ENCODE peak calls at places on chromosome 2, in seven cellular contexts. U, V, M, X, E, G and F are unnamed samples. For H3K9me3, the result is how much of the 10 kb centered on the place peaks cover.

GRCh38 chr2:96819101-96819875 is 3.2 kb downstream of the CNNM3 start:
- DNase-seq in U (no peak), V (peak), M (no peak), X (no peak), E (no peak), G (peak), F (peak)

GRCh38 chr2:189179607-189179979 is at the start of gene COL5A2:
- DNase-seq in U (peak), V (peak), M (peak), X (no peak), E (peak), G (peak), F (peak)

GRCh38 chr2:27527182-27527581 is 30.5 kb downstream of the GCKR start:
- DNase-seq in U (no peak), V (no peak), M (peak), X (no peak), E (no peak), G (no peak), F (no peak)

GRCh38 chr2:153622285-153622684 is 143.7 kb upstream of the RPRM start:
- DNase-seq in U (no peak), V (no peak), M (no peak), X (no peak), E (no peak), G (no peak), F (no peak)

GRCh38 chr2:42238644-42239288 is 69.6 kb downstream of the EML4 start:
- DNase-seq in U (peak), V (no peak), M (no peak), X (peak), E (no peak), G (peak), F (peak)

GRCh38 chr2:102474785-102475184 is 1.8 kb downstream of the SLC9A4 start:
- DNase-seq in U (no peak), V (no peak), M (no peak), X (no peak), E (no peak), G (no peak), F (no peak)

GRCh38 chr2:86645752-86646151 is 22.1 kb upstream of the RNF103 start:
- DNase-seq in U (no peak), V (no peak), M (no peak), X (no peak), E (no peak), G (no peak), F (no peak)

GRCh38 chr2:120013569-120014223 is 819 bp downstream of the EPB41L5 start:
- DNase-seq in U (peak), V (peak), M (peak), X (peak), E (no peak), G (peak), F (peak)

GRCh38 chr2:172300851-172301250 is 126.5 kb upstream of the ITGA6 start:
- DNase-seq in U (no peak), V (no peak), M (no peak), X (no peak), E (no peak), G (no peak), F (no peak)

GRCh38 chr2:96092896-96093295 is 23.5 kb downstream of the ADRA2B start:
- DNase-seq in U (no peak), V (no peak), M (no peak), X (no peak), E (no peak), G (no peak), F (no peak)

GRCh38 chr2:157182834-157183396 is 74.6 kb upstream of the GALNT5 start:
- DNase-seq in U (no peak), V (no peak), M (peak), X (no peak), E (no peak), G (no peak), F (no peak)

GRCh38 chr2:120318626-120319025 is 27.3 kb upstream of the INHBB start:
- DNase-seq in U (no peak), V (peak), M (no peak), X (no peak), E (no peak), G (no peak), F (peak)

GRCh38 chr2:85215074-85216050 is 82.2 kb downstream of the TCF7L1 start:
- DNase-seq in U (no peak), V (peak), M (peak), X (peak), E (peak), G (peak), F (no peak)

GRCh38 chr2:207765541-207765940 is 4.2 kb downstream of the FZD5 start:
- DNase-seq in U (no peak), V (no peak), M (no peak), X (no peak), E (no peak), G (peak), F (no peak)

GRCh38 chr2:113112438-113112837 is 15.0 kb upstream of the IL1RN start:
- DNase-seq in U (no peak), V (no peak), M (no peak), X (no peak), E (no peak), G (no peak), F (no peak)

GRCh38 chr2:177314722-177315264 is 50.3 kb upstream of the NFE2L2 start:
- DNase-seq in U (no peak), V (no peak), M (no peak), X (no peak), E (no peak), G (no peak), F (no peak)

GRCh38 chr2:126154256-126154655 is 501.7 kb upstream of the GYPC start:
- DNase-seq in U (no peak), V (no peak), M (no peak), X (no peak), E (no peak), G (no peak), F (no peak)

GRCh38 chr2:44926957-44927356 is 14.5 kb upstream of the SIX3 start:
- DNase-seq in U (no peak), V (no peak), M (no peak), X (no peak), E (no peak), G (no peak), F (no peak)

GRCh38 chr2:85504434-85505261 is 34.3 kb upstream of the MAT2A start:
- DNase-seq in U (no peak), V (no peak), M (peak), X (peak), E (peak), G (peak), F (peak)

GRCh38 chr2:23423062-23423872 is 38.3 kb downstream of the KLHL29 start:
- DNase-seq in U (no peak), V (no peak), M (no peak), X (no peak), E (no peak), G (no peak), F (no peak)

GRCh38 chr2:102072741-102073140 is 69.8 kb upstream of the IL1R1 start:
- DNase-seq in U (no peak), V (no peak), M (peak), X (no peak), E (no peak), G (no peak), F (no peak)

GRCh38 chr2:141055526-141055925 is 1075.3 kb downstream of the LRP1B start:
- DNase-seq in U (no peak), V (no peak), M (peak), X (no peak), E (no peak), G (no peak), F (no peak)

GRCh38 chr2:231991664-231992063 is 30.2 kb downstream of the DIS3L2 start:
- DNase-seq in U (no peak), V (no peak), M (peak), X (no peak), E (no peak), G (no peak), F (no peak)

GRCh38 chr2:71313-72035 is 25.2 kb upstream of the FAM110C start:
- DNase-seq in U (no peak), V (no peak), M (no peak), X (peak), E (no peak), G (no peak), F (no peak)

GRCh38 chr2:20050712-20051517 is 513 bp downstream of the LAPTM4A start:
- DNase-seq in U (no peak), V (peak), M (peak), X (peak), E (peak), G (peak), F (peak)

GRCh38 chr2:20051518-20052228 is at the start of gene LAPTM4A:
- DNase-seq in U (peak), V (peak), M (peak), X (peak), E (peak), G (peak), F (peak)

GRCh38 chr2:20050104-20050711 is 1.2 kb downstream of the LAPTM4A start:
- DNase-seq in U (peak), V (no peak), M (peak), X (peak), E (no peak), G (peak), F (no peak)

GRCh38 chr2:20052872-20053281 is 1.4 kb upstream of the LAPTM4A start:
- DNase-seq in U (no peak), V (peak), M (peak), X (peak), E (peak), G (peak), F (peak)

DNA sequence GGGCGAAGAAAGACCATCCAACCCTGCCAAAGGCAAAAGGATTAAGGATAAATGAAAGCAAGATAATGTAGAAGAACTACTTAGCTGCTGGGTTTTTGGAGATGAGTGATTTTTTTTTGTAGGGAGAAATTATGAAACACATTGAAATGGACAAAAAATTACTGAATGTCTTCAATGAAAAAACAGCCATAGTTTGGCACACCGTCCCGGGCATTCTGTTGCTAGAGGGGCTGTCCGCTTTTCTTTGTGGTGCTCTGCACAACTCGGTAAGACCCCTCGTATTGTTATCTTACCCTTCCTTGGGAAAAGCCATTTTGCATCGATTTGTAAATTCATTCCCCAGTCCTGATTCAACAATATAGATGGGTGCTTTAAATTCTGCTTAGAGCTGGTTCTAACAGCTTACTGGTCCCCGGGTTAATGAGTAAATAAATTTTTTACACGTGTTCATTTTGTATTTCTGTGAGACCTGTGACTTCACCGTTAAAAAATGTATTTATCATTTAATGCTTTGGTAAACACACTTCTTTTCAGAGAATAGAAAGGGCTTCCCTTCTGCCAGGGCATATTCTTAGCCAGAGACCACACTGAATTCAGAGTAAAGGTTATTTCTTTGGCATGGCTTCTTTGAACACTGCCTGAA is 922 bp upstream of the LAPTM4A start:
- DNase-seq in U (no peak), V (no peak), M (peak), X (no peak), E (no peak), G (no peak), F (no peak)
- H3K27ac ChIP-seq in U (peak), V (peak), M (peak), X (peak), E (peak), G (peak), F (peak)

DNA sequence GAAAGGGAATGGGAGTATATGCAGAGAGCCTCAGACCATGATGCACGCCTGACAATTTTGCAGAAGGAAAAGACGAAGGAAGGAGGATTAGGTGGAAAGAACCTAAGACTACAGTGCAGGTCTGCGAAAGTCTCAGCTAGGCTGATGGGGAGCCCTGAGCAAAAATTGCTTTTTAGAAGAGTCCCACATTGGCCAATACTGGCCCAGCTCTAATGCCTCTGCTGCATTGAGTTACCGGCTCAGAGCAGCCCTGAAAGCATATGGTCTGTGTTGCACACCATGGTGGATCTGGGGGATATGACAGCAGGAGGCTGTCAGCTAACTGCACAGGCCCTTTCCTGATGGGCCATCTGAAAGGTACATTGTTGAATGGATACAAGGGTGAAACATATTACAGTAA is 48.3 kb upstream of the CAVIN2 start:
- DNase-seq in U (no peak), V (no peak), M (no peak), X (no peak), E (no peak), G (no peak), F (no peak)
- H3K9me3 ChIP-seq in U (under half), V (under half), M (under half), X (under half), E (under half), G (under half), F (under half)

GRCh38 chr2:38075436-38076249 is at the start of gene CYP1B1:
- DNase-seq in U (no peak), V (peak), M (peak), X (no peak), E (peak), G (no peak), F (peak)

GRCh38 chr2:38076250-38076709 is 329 bp upstream of the CYP1B1 start:
- DNase-seq in U (no peak), V (peak), M (peak), X (peak), E (peak), G (peak), F (peak)

GRCh38 chr2:38074047-38074774 is 1.7 kb downstream of the CYP1B1 start:
- DNase-seq in U (no peak), V (peak), M (peak), X (no peak), E (no peak), G (no peak), F (peak)

GRCh38 chr2:38073211-38074005 is 2.5 kb downstream of the CYP1B1 start:
- DNase-seq in U (no peak), V (peak), M (peak), X (no peak), E (no peak), G (no peak), F (no peak)

GRCh38 chr2:38074775-38075435 is 1.0 kb downstream of the CYP1B1 start:
- DNase-seq in U (no peak), V (peak), M (peak), X (no peak), E (no peak), G (no peak), F (peak)
- H3K4me3 ChIP-seq in U (no peak), V (peak), M (peak), X (peak), E (peak), G (peak), F (peak)

DNA sequence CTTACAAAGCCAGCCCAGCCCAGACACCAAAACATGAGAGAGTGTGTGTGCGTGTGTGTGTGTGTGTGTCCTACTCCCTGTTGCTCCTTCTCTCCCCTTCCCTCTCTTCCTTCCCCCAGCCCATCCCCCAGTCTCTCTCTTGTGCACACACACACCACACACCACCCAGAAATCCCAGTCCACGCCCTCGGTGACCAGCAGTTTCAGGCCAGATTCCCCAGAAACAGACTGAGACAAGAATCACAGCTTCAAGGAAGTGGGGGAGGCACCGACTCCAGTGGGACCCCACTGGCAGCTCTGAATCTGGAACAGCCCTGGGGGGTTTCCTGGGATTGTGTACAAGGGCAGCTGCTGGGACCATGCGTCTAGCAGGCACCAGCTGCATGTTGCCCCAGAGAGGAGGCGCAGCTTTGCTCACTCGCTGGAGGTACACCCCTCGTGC is 113.5 kb downstream of the NDUFA10 start:
- DNase-seq in U (no peak), V (peak), M (no peak), X (no peak), E (no peak), G (peak), F (no peak)
- H3K27ac ChIP-seq in U (no peak), V (peak), M (no peak), X (no peak), E (peak), G (no peak), F (peak)

GRCh38 chr2:200144571-200144970 is 161.9 kb upstream of the SPATS2L start:
- DNase-seq in U (no peak), V (no peak), M (no peak), X (no peak), E (no peak), G (no peak), F (no peak)

GRCh38 chr2:200150411-200151086 is 155.9 kb upstream of the SPATS2L start:
- DNase-seq in U (no peak), V (no peak), M (no peak), X (no peak), E (no peak), G (no peak), F (no peak)

GRCh38 chr2:200148366-200148765 is 158.1 kb upstream of the SPATS2L start:
- DNase-seq in U (no peak), V (no peak), M (no peak), X (no peak), E (no peak), G (no peak), F (no peak)

GRCh38 chr2:200147371-200147770 is 159.1 kb upstream of the SPATS2L start:
- DNase-seq in U (no peak), V (no peak), M (no peak), X (no peak), E (no peak), G (no peak), F (no peak)
- H3K9me3 ChIP-seq in U (under half), V (under half), M (under half), X (under half), E (under half), G (under half), F (under half)